ENCODE peak calls at places on chromosomes 12 and 14, in seven cellular contexts. I, J, R, P, D, Z and T are unnamed samples.

GRCh38 chr14:32611752-32612151 is 282.7 kb downstream of the AKAP6 start:
- DNase-seq in I (no peak), D (no peak), P (no peak), J (no peak), R (no peak), Z (peak), T (peak)

GRCh38 chr14:37197421-37198272 is at the start of gene MIPOL1:
- DNase-seq in Z (peak), R (no peak), J (no peak), I (peak), P (peak), D (peak), T (peak)

GRCh38 chr12:86914716-86915115 is 658.5 kb upstream of the MGAT4C start:
- DNase-seq in J (no peak), D (peak), Z (no peak), R (no peak), I (no peak), P (no peak), T (peak)

GRCh38 chr12:113211160-113211559 is 10.1 kb upstream of the TPCN1 start:
- DNase-seq in R (no peak), D (no peak), I (no peak), Z (no peak), P (no peak), J (no peak), T (no peak)

GRCh38 chr12:115618105-115618504 is 659.4 kb downstream of the MED13L start:
- DNase-seq in P (no peak), I (no peak), Z (no peak), D (no peak), J (no peak), R (no peak), T (no peak)

GRCh38 chr12:112031472-112031871 is 18.2 kb downstream of the ERP29 start:
- DNase-seq in Z (no peak), I (no peak), P (no peak), J (no peak), D (no peak), R (no peak), T (no peak)

GRCh38 chr14:75442166-75442565 is 14.3 kb downstream of the JDP2 start:
- DNase-seq in D (no peak), I (no peak), R (no peak), Z (no peak), J (no peak), P (no peak), T (no peak)

GRCh38 chr14:55102141-55102547 is 26.9 kb upstream of the LGALS3 start:
- DNase-seq in I (peak), R (peak), P (peak), Z (peak), J (no peak), D (no peak), T (peak)

GRCh38 chr12:124096109-124096508 is 123.1 kb downstream of the ZNF664 start:
- DNase-seq in R (no peak), D (no peak), P (no peak), I (no peak), Z (no peak), J (no peak), T (no peak)

GRCh38 chr14:34359423-34360120 is 102.5 kb downstream of the SPTSSA start:
- DNase-seq in Z (no peak), I (no peak), P (no peak), R (no peak), J (no peak), D (no peak), T (no peak)

GRCh38 chr12:11771356-11771755 is 121.9 kb downstream of the ETV6 start:
- DNase-seq in I (no peak), D (no peak), J (no peak), Z (no peak), P (no peak), R (no peak), T (peak)

GRCh38 chr12:16880864-16881285 is 274.9 kb upstream of the LMO3 start:
- DNase-seq in I (no peak), R (no peak), D (peak), Z (no peak), P (no peak), J (no peak), T (peak)

GRCh38 chr14:101235872-101236221 is 325.4 kb upstream of the DIO3 start:
- DNase-seq in I (no peak), R (no peak), P (no peak), J (no peak), Z (no peak), D (no peak), T (no peak)

GRCh38 chr12:61023231-61023630 is 1237.0 kb upstream of the USP15 start:
- DNase-seq in D (no peak), I (no peak), J (no peak), P (no peak), Z (no peak), R (no peak), T (no peak)

GRCh38 chr12:79886917-79887519 is 47.9 kb downstream of the PPP1R12A start:
- DNase-seq in Z (no peak), R (no peak), J (no peak), I (peak), D (no peak), P (no peak), T (peak)

GRCh38 chr12:91896725-91897515 is 248.7 kb downstream of the BTG1 start:
- DNase-seq in Z (no peak), D (no peak), R (no peak), I (no peak), J (no peak), P (no peak), T (no peak)

GRCh38 chr12:81627336-81628189 is 131.6 kb downstream of the PPFIA2 start:
- DNase-seq in I (peak), R (no peak), P (no peak), Z (no peak), D (no peak), J (no peak), T (peak)

GRCh38 chr14:33198684-33199083 is 260.0 kb downstream of the NPAS3 start:
- DNase-seq in I (no peak), R (no peak), P (no peak), J (no peak), Z (no peak), D (no peak), T (no peak)

GRCh38 chr14:71070169-71070568 is 162.9 kb downstream of the PCNX1 start:
- DNase-seq in R (no peak), Z (no peak), I (no peak), J (no peak), P (no peak), D (no peak), T (peak)

GRCh38 chr12:52041695-52042123 is 9.5 kb upstream of the NR4A1 start:
- DNase-seq in D (peak), I (no peak), Z (no peak), P (peak), J (peak), R (no peak), T (no peak)

GRCh38 chr12:98998697-98999299 is 353.7 kb downstream of the APAF1 start:
- DNase-seq in I (peak), J (no peak), R (no peak), Z (no peak), P (no peak), D (no peak), T (peak)

GRCh38 chr14:69572634-69573135 is 2.0 kb downstream of the CCDC177 start:
- DNase-seq in D (peak), Z (no peak), I (no peak), J (no peak), R (no peak), P (no peak), T (no peak)

GRCh38 chr12:53048780-53049401 is 974 bp upstream of the TNS2 start:
- DNase-seq in D (peak), Z (no peak), I (no peak), P (no peak), R (no peak), J (no peak), T (peak)